ENCODE peak calls at places on chromosomes 13 and 19, in four cellular contexts. L, Q, K and Z are unnamed samples.

GRCh38 chr19:11426656-11427055 is 7.5 kb upstream of the RGL3 start:
- DNase-seq in L (no peak), Q (no peak), K (no peak), Z (no peak)

GRCh38 chr19:35561436-35561835 is 2.0 kb downstream of the ATP4A start:
- DNase-seq in L (no peak), Q (no peak), K (no peak), Z (no peak)

GRCh38 chr19:6239401-6239844 is 40.4 kb downstream of the MLLT1 start:
- DNase-seq in L (no peak), Q (no peak), K (no peak), Z (no peak)

GRCh38 chr13:99847318-99847750 is 124.2 kb downstream of the ZIC5 start:
- DNase-seq in L (no peak), Q (no peak), K (no peak), Z (no peak)

GRCh38 chr19:44714597-44715169 is 15.7 kb downstream of the CEACAM16 start:
- DNase-seq in L (no peak), Q (no peak), K (no peak), Z (no peak)

GRCh38 chr19:19474950-19475781 is 40.2 kb downstream of the TSSK6 start:
- DNase-seq in L (no peak), Q (no peak), K (no peak), Z (no peak)

GRCh38 chr13:20713751-20714150 is 10.3 kb downstream of the IL17D start:
- DNase-seq in L (no peak), Q (no peak), K (no peak), Z (no peak)

GRCh38 chr13:53064721-53065120 is 36.1 kb downstream of the OLFM4 start:
- DNase-seq in L (no peak), Q (no peak), K (no peak), Z (no peak)

GRCh38 chr19:50821248-50821612 is 2.4 kb downstream of the KLK1 start:
- DNase-seq in L (no peak), Q (no peak), K (no peak), Z (no peak)

GRCh38 chr19:31586282-31586681 is 237.0 kb upstream of the TSHZ3 start:
- DNase-seq in L (no peak), Q (no peak), K (no peak), Z (no peak)

GRCh38 chr19:19402656-19403372 is 2.7 kb upstream of the GATAD2A start:
- DNase-seq in L (no peak), Q (no peak), K (no peak), Z (no peak)

GRCh38 chr13:23608704-23609413 is 38.6 kb downstream of the TNFRSF19 start:
- DNase-seq in L (no peak), Q (no peak), K (no peak), Z (no peak)

GRCh38 chr19:1747285-1748114 is 5.8 kb upstream of the ONECUT3 start:
- DNase-seq in L (no peak), Q (no peak), K (no peak), Z (no peak)

GRCh38 chr13:68304287-68304893 is 1074.3 kb upstream of the PCDH9 start:
- DNase-seq in L (no peak), Q (no peak), K (no peak), Z (peak)

GRCh38 chr13:49053899-49054298 is 78.2 kb downstream of the FNDC3A start:
- DNase-seq in L (no peak), Q (no peak), K (no peak), Z (no peak)

GRCh38 chr13:95505265-95505664 is 47.3 kb upstream of the CLDN10 start:
- DNase-seq in L (no peak), Q (no peak), K (no peak), Z (no peak)

GRCh38 chr13:46622013-46622917 is 69.3 kb downstream of the LRCH1 start:
- DNase-seq in L (no peak), Q (no peak), K (no peak), Z (no peak)

GRCh38 chr13:106028916-106029315 is 506.5 kb downstream of the EFNB2 start:
- DNase-seq in L (no peak), Q (no peak), K (no peak), Z (no peak)

GRCh38 chr19:33403221-33403972 is 29.9 kb downstream of the CEBPG start:
- DNase-seq in L (no peak), Q (no peak), K (no peak), Z (no peak)

GRCh38 chr13:73303858-73304257 is 245.1 kb downstream of the KLF5 start:
- DNase-seq in L (no peak), Q (no peak), K (no peak), Z (no peak)

GRCh38 chr13:96020155-96020575 is 33.0 kb downstream of the UGGT2 start:
- DNase-seq in L (no peak), Q (no peak), K (no peak), Z (peak)

GRCh38 chr19:12748489-12748888 is 3.1 kb upstream of the BEST2 start:
- DNase-seq in L (no peak), Q (no peak), K (no peak), Z (no peak)

GRCh38 chr13:51584731-51585191 is 499 bp downstream of the WDFY2 start:
- DNase-seq in L (peak), Q (peak), K (peak), Z (peak)

GRCh38 chr19:58054792-58055482 is 4.1 kb upstream of the ZNF135 start:
- DNase-seq in L (no peak), Q (no peak), K (no peak), Z (peak)

GRCh38 chr19:33705090-33705847 is 83.5 kb downstream of the CHST8 start:
- DNase-seq in L (no peak), Q (no peak), K (no peak), Z (no peak)

GRCh38 chr19:55419624-55420236 is 12.1 kb upstream of the UBE2S start:
- DNase-seq in L (no peak), Q (no peak), K (no peak), Z (no peak)

GRCh38 chr13:57045816-57046691 is 94.7 kb upstream of the PRR20A start:
- DNase-seq in L (no peak), Q (no peak), K (no peak), Z (no peak)

GRCh38 chr19:492091-492531 is 4.2 kb upstream of the MADCAM1 start:
- DNase-seq in L (peak), Q (no peak), K (peak), Z (no peak)

GRCh38 chr13:98368019-98368418 is 190.9 kb upstream of the RNF113B start:
- DNase-seq in L (no peak), Q (no peak), K (no peak), Z (no peak)

GRCh38 chr13:32019612-32020233 is 11.9 kb upstream of the FRY start:
- DNase-seq in L (peak), Q (no peak), K (peak), Z (peak)

GRCh38 chr13:49218493-49219051 is 1.6 kb upstream of the MLNR start:
- DNase-seq in L (no peak), Q (no peak), K (no peak), Z (no peak)

GRCh38 chr13:20217168-20217567 is 15.0 kb downstream of the GJB6 start:
- DNase-seq in L (no peak), Q (no peak), K (no peak), Z (no peak)

GRCh38 chr13:51235756-51236564 is 13.8 kb downstream of the FAM124A start:
- DNase-seq in L (no peak), Q (no peak), K (no peak), Z (no peak)

GRCh38 chr13:40534456-40534855 is 132.0 kb downstream of the FOXO1 start:
- DNase-seq in L (no peak), Q (no peak), K (no peak), Z (no peak)

GRCh38 chr19:48630289-48631036 is 6.7 kb downstream of the DBP start:
- DNase-seq in L (no peak), Q (no peak), K (no peak), Z (no peak)

GRCh38 chr13:52650731-52651130 is 1.9 kb upstream of the SUGT1 start:
- DNase-seq in L (no peak), Q (no peak), K (no peak), Z (no peak)

GRCh38 chr19:42028304-42029216 is 34.5 kb upstream of the ATP1A3 start:
- DNase-seq in L (no peak), Q (no peak), K (no peak), Z (no peak)

GRCh38 chr13:70249332-70250064 is 141.2 kb upstream of the KLHL1 start:
- DNase-seq in L (no peak), Q (no peak), K (no peak), Z (no peak)

GRCh38 chr19:35549174-35549788 is 3.9 kb downstream of the TMEM147 start:
- DNase-seq in L (peak), Q (no peak), K (peak), Z (no peak)

GRCh38 chr19:49528211-49528771 is 488 bp downstream of the RCN3 start:
- DNase-seq in L (no peak), Q (no peak), K (no peak), Z (no peak)